ENCODE peak calls at places on chromosomes 7 and 10, in six cellular contexts. Y, I, S, L, D and K are unnamed samples.

GRCh38 chr7:150788474-150789269 is 11.5 kb downstream of the TMEM176B start:
- DNase-seq in Y (no peak), L (no peak), D (no peak), S (no peak), I (no peak), K (no peak)

GRCh38 chr7:14085901-14086300 is 96.4 kb upstream of the ETV1 start:
- DNase-seq in L (no peak), D (no peak), Y (no peak), I (no peak), S (no peak), K (no peak)

GRCh38 chr10:100827819-100828743 is 82.7 kb downstream of the PAX2 start:
- DNase-seq in I (no peak), D (no peak), Y (peak; percentile 79), L (peak; percentile 31), S (peak; percentile 3), K (no peak)

GRCh38 chr7:39924122-39924521 is 25.9 kb upstream of the CDK13 start:
- DNase-seq in I (no peak), L (no peak), Y (no peak), S (no peak), D (no peak), K (no peak)

GRCh38 chr7:130409722-130410072 is 29.4 kb downstream of the CPA1 start:
- DNase-seq in Y (no peak), S (no peak), I (no peak), L (no peak), D (no peak), K (no peak)

GRCh38 chr10:97278491-97278989 is 13.9 kb downstream of the ARHGAP19 start:
- DNase-seq in L (peak; percentile 59), D (no peak), I (no peak), Y (no peak), S (peak; percentile 36), K (no peak)

GRCh38 chr10:77146937-77147336 is 490.7 kb downstream of the KCNMA1 start:
- DNase-seq in L (no peak), S (no peak), D (no peak), Y (no peak), I (no peak), K (no peak)

GRCh38 chr10:102660891-102661613 is 16.8 kb downstream of the TRIM8 start:
- DNase-seq in Y (peak; percentile 63), S (no peak), I (peak; percentile 30), D (no peak), L (peak; percentile 40), K (no peak)

GRCh38 chr10:62512732-62513475 is 138.7 kb downstream of the ZNF365 start:
- DNase-seq in L (peak; percentile 48), D (no peak), I (no peak), S (peak; percentile 52), Y (no peak), K (no peak)

GRCh38 chr7:8277394-8277982 is 15.5 kb upstream of the ICA1 start:
- DNase-seq in I (no peak), S (peak; percentile 19), D (no peak), L (peak; percentile 62), Y (no peak), K (no peak)

GRCh38 chr10:103584216-103585010 is 90.9 kb downstream of the NEURL1 start:
- DNase-seq in Y (no peak), I (peak; percentile 62), S (no peak), D (peak; percentile 39), L (no peak), K (no peak)

GRCh38 chr7:80385512-80385911 is 126.4 kb downstream of the GNAT3 start:
- DNase-seq in D (no peak), Y (no peak), L (peak; percentile 41), I (no peak), S (peak; percentile 34), K (no peak)

GRCh38 chr10:106311590-106311989 is 852.9 kb downstream of the SORCS1 start:
- DNase-seq in I (no peak), D (no peak), L (no peak), Y (no peak), S (no peak), K (no peak)

GRCh38 chr7:4661871-4662270 is 20.2 kb upstream of the FOXK1 start:
- DNase-seq in Y (no peak), I (no peak), S (no peak), D (no peak), L (no peak), K (no peak)

GRCh38 chr7:91411062-91411461 is 146.8 kb downstream of the FZD1 start:
- DNase-seq in I (no peak), S (no peak), Y (no peak), L (no peak), D (no peak), K (no peak)

GRCh38 chr10:132058111-132058745 is 7.5 kb upstream of the JAKMIP3 start:
- DNase-seq in Y (no peak), I (no peak), D (no peak), S (no peak), L (no peak), K (no peak)

GRCh38 chr7:115805458-115805857 is 225.1 kb downstream of the TFEC start:
- DNase-seq in Y (no peak), D (no peak), L (no peak), I (no peak), S (peak; percentile 10), K (no peak)

GRCh38 chr7:51269911-51270310 is 46.7 kb downstream of the COBL start:
- DNase-seq in S (no peak), D (no peak), L (no peak), I (no peak), Y (no peak), K (no peak)

GRCh38 chr7:151485006-151485732 is 34.5 kb downstream of the RHEB start:
- DNase-seq in I (no peak), D (no peak), L (peak; percentile 54), S (peak; percentile 47), Y (no peak), K (no peak)

GRCh38 chr7:139560678-139561077 is 37.2 kb downstream of the CLEC2L start:
- DNase-seq in L (no peak), S (no peak), I (no peak), Y (no peak), D (no peak), K (no peak)

GRCh38 chr10:117654105-117654504 is 111.6 kb downstream of the EMX2 start:
- DNase-seq in Y (no peak), S (peak; percentile 21), I (no peak), L (no peak), D (no peak), K (no peak)

GRCh38 chr7:156118246-156118645 is 306.0 kb upstream of the SHH start:
- DNase-seq in I (no peak), D (no peak), L (no peak), S (no peak), Y (no peak), K (no peak)

GRCh38 chr7:110868458-110868857 is 222.5 kb upstream of the LRRN3 start:
- DNase-seq in I (no peak), S (no peak), Y (no peak), D (no peak), L (no peak), K (no peak)

GRCh38 chr7:13920053-13920697 is 69.3 kb downstream of the ETV1 start:
- DNase-seq in S (peak; percentile 100), Y (peak; percentile 60), D (no peak), I (no peak), L (peak; percentile 94), K (peak; percentile 68)

GRCh38 chr7:24143547-24143946 is 140.4 kb upstream of the NPY start:
- DNase-seq in S (no peak), Y (no peak), D (no peak), I (no peak), L (no peak), K (no peak)

GRCh38 chr10:58023341-58024073 is 244.2 kb downstream of the IPMK start:
- DNase-seq in Y (no peak), I (no peak), S (peak; percentile 83), L (peak; percentile 85), D (no peak), K (no peak)

GRCh38 chr10:12940791-12941190 is 60.7 kb downstream of the CCDC3 start:
- DNase-seq in S (no peak), D (no peak), I (no peak), Y (no peak), L (no peak), K (no peak)

GRCh38 chr7:1466524-1467271 is 7.4 kb upstream of the MICALL2 start:
- DNase-seq in L (peak; percentile 62), S (no peak), Y (peak; percentile 81), D (no peak), I (no peak), K (peak; percentile 67)